ENCODE peak calls at places on chromosomes 1 and 21, in six cellular contexts. W, F, Q, U, M and C are unnamed samples.

GRCh38 chr1:17059391-17060128 is 5.7 kb upstream of the SDHB start:
- DNase-seq in Q (peak), F (no peak), U (peak), W (peak), M (peak), C (no peak)

GRCh38 chr1:93905734-93906133 is 3.5 kb downstream of the GCLM start:
- DNase-seq in M (no peak), F (no peak), W (no peak), Q (peak), U (no peak), C (no peak)

GRCh38 chr1:240765732-240766363 is 153.9 kb upstream of the GREM2 start:
- DNase-seq in Q (peak), M (no peak), F (no peak), W (no peak), U (no peak), C (no peak)

GRCh38 chr21:36757246-36757645 is 58.3 kb downstream of the SIM2 start:
- DNase-seq in U (no peak), Q (no peak), F (no peak), M (peak), W (no peak), C (no peak)

GRCh38 chr1:31981976-31982375 is 31.7 kb upstream of the KHDRBS1 start:
- DNase-seq in M (no peak), F (peak), Q (no peak), U (no peak), W (no peak), C (peak)

GRCh38 chr21:36156815-36157670 is at the start of gene DOP1B:
- DNase-seq in U (no peak), Q (no peak), F (peak), M (no peak), W (no peak), C (peak)

GRCh38 chr1:1908506-1908791 is 6.6 kb upstream of the CALML6 start:
- DNase-seq in Q (no peak), U (no peak), W (no peak), F (no peak), M (no peak), C (no peak)

GRCh38 chr1:208172389-208173140 is 71.6 kb downstream of the PLXNA2 start:
- DNase-seq in U (no peak), W (no peak), M (no peak), Q (no peak), F (no peak), C (no peak)

GRCh38 chr1:58608945-58609344 is 31.9 kb upstream of the TACSTD2 start:
- DNase-seq in U (no peak), Q (no peak), F (no peak), W (no peak), M (no peak), C (no peak)

GRCh38 chr1:32219022-32219421 is 3.1 kb downstream of the TMEM234 start:
- DNase-seq in M (no peak), U (no peak), W (no peak), Q (peak), F (no peak), C (no peak)

GRCh38 chr1:195740862-195741261 is 867.4 kb downstream of the KCNT2 start:
- DNase-seq in W (no peak), U (no peak), F (no peak), M (no peak), Q (no peak), C (no peak)

GRCh38 chr1:94746635-94747525 is 73.3 kb upstream of the SLC44A3 start:
- DNase-seq in Q (peak), W (no peak), F (no peak), U (no peak), M (no peak), C (no peak)